ENCODE peak calls at places on chromosomes 16 and 17, in nine cellular contexts. One of them, this sample, is unnamed.

GRCh38 chr16:11560701-11561439 is 25.8 kb downstream of the LITAF start:
- DNase-seq in amniotic stem cell: no peak
- DNase-seq in RPMI7951: peak
- DNase-seq in H7: peak
- DNase-seq in activated CD4-positive, alpha-beta T cell treated with anti-CD3 and anti-CD28 coated beads for 24 hours: no peak
- DNase-seq in GM18507: no peak
- DNase-seq in posterior cingulate gyrus: peak
- DNase-seq in mucosa of descending colon: no peak
- DNase-seq in lower lobe of right lung: no peak
- DNase-seq in this sample: no peak

GRCh38 chr17:11296994-11297393 is 56.0 kb downstream of the SHISA6 start:
- DNase-seq in GM18507: no peak
- DNase-seq in H7: no peak
- DNase-seq in lower lobe of right lung: no peak
- DNase-seq in amniotic stem cell: no peak
- DNase-seq in activated CD4-positive, alpha-beta T cell treated with anti-CD3 and anti-CD28 coated beads for 24 hours: no peak
- DNase-seq in RPMI7951: no peak
- DNase-seq in mucosa of descending colon: no peak
- DNase-seq in posterior cingulate gyrus: no peak
- DNase-seq in this sample: no peak

GRCh38 chr17:57484826-57485565 is 228.7 kb downstream of the MSI2 start:
- DNase-seq in GM18507: no peak
- DNase-seq in amniotic stem cell: no peak
- DNase-seq in activated CD4-positive, alpha-beta T cell treated with anti-CD3 and anti-CD28 coated beads for 24 hours: no peak
- DNase-seq in RPMI7951: no peak
- DNase-seq in mucosa of descending colon: no peak
- DNase-seq in lower lobe of right lung: no peak
- DNase-seq in H7: no peak
- DNase-seq in posterior cingulate gyrus: peak
- DNase-seq in this sample: no peak

GRCh38 chr17:68060336-68060735 is 24.8 kb downstream of the KPNA2 start:
- DNase-seq in mucosa of descending colon: no peak
- DNase-seq in amniotic stem cell: no peak
- DNase-seq in posterior cingulate gyrus: no peak
- DNase-seq in GM18507: no peak
- DNase-seq in activated CD4-positive, alpha-beta T cell treated with anti-CD3 and anti-CD28 coated beads for 24 hours: no peak
- DNase-seq in RPMI7951: no peak
- DNase-seq in lower lobe of right lung: no peak
- DNase-seq in H7: no peak
- DNase-seq in this sample: no peak

GRCh38 chr17:64357191-64357981 is 33.3 kb downstream of the PECAM1 start:
- DNase-seq in lower lobe of right lung: no peak
- DNase-seq in amniotic stem cell: peak
- DNase-seq in activated CD4-positive, alpha-beta T cell treated with anti-CD3 and anti-CD28 coated beads for 24 hours: no peak
- DNase-seq in RPMI7951: peak
- DNase-seq in GM18507: no peak
- DNase-seq in posterior cingulate gyrus: peak
- DNase-seq in H7: peak
- DNase-seq in mucosa of descending colon: no peak
- DNase-seq in this sample: peak

GRCh38 chr17:6343736-6344135 is 91.2 kb downstream of the AIPL1 start:
- DNase-seq in lower lobe of right lung: no peak
- DNase-seq in posterior cingulate gyrus: no peak
- DNase-seq in mucosa of descending colon: no peak
- DNase-seq in activated CD4-positive, alpha-beta T cell treated with anti-CD3 and anti-CD28 coated beads for 24 hours: no peak
- DNase-seq in RPMI7951: no peak
- DNase-seq in amniotic stem cell: no peak
- DNase-seq in GM18507: no peak
- DNase-seq in H7: no peak
- DNase-seq in this sample: no peak

GRCh38 chr16:898216-898615 is 72.6 kb downstream of the LMF1 start:
- DNase-seq in activated CD4-positive, alpha-beta T cell treated with anti-CD3 and anti-CD28 coated beads for 24 hours: no peak
- DNase-seq in H7: no peak
- DNase-seq in mucosa of descending colon: no peak
- DNase-seq in posterior cingulate gyrus: no peak
- DNase-seq in GM18507: no peak
- DNase-seq in RPMI7951: no peak
- DNase-seq in lower lobe of right lung: no peak
- DNase-seq in amniotic stem cell: no peak
- DNase-seq in this sample: no peak

GRCh38 chr17:31740611-31741082 is 118.4 kb downstream of the COPRS start:
- DNase-seq in H7: no peak
- DNase-seq in RPMI7951: peak
- DNase-seq in lower lobe of right lung: no peak
- DNase-seq in posterior cingulate gyrus: no peak
- DNase-seq in GM18507: no peak
- DNase-seq in amniotic stem cell: peak
- DNase-seq in mucosa of descending colon: no peak
- DNase-seq in activated CD4-positive, alpha-beta T cell treated with anti-CD3 and anti-CD28 coated beads for 24 hours: no peak
- DNase-seq in this sample: peak

GRCh38 chr16:85542548-85542927 is 70.6 kb upstream of the GSE1 start:
- DNase-seq in posterior cingulate gyrus: no peak
- DNase-seq in mucosa of descending colon: no peak
- DNase-seq in RPMI7951: no peak
- DNase-seq in amniotic stem cell: no peak
- DNase-seq in lower lobe of right lung: no peak
- DNase-seq in H7: no peak
- DNase-seq in GM18507: no peak
- DNase-seq in activated CD4-positive, alpha-beta T cell treated with anti-CD3 and anti-CD28 coated beads for 24 hours: no peak
- DNase-seq in this sample: no peak

GRCh38 chr16:50535506-50536257 is 12.5 kb upstream of the NKD1 start:
- DNase-seq in RPMI7951: no peak
- DNase-seq in H7: peak
- DNase-seq in amniotic stem cell: no peak
- DNase-seq in mucosa of descending colon: no peak
- DNase-seq in GM18507: no peak
- DNase-seq in activated CD4-positive, alpha-beta T cell treated with anti-CD3 and anti-CD28 coated beads for 24 hours: no peak
- DNase-seq in posterior cingulate gyrus: no peak
- DNase-seq in lower lobe of right lung: no peak
- DNase-seq in this sample: no peak

GRCh38 chr16:17194190-17194780 is 276.5 kb downstream of the XYLT1 start:
- DNase-seq in RPMI7951: no peak
- DNase-seq in activated CD4-positive, alpha-beta T cell treated with anti-CD3 and anti-CD28 coated beads for 24 hours: peak
- DNase-seq in H7: peak
- DNase-seq in GM18507: peak
- DNase-seq in lower lobe of right lung: peak
- DNase-seq in amniotic stem cell: no peak
- DNase-seq in posterior cingulate gyrus: peak
- DNase-seq in mucosa of descending colon: peak
- DNase-seq in this sample: peak

GRCh38 chr17:1487939-1488825 is 4.3 kb downstream of the MYO1C start:
- DNase-seq in lower lobe of right lung: peak
- DNase-seq in posterior cingulate gyrus: peak
- DNase-seq in amniotic stem cell: peak
- DNase-seq in RPMI7951: peak
- DNase-seq in mucosa of descending colon: peak
- DNase-seq in H7: peak
- DNase-seq in activated CD4-positive, alpha-beta T cell treated with anti-CD3 and anti-CD28 coated beads for 24 hours: no peak
- DNase-seq in GM18507: no peak
- DNase-seq in this sample: peak

GRCh38 chr16:78916928-78917545 is 683.5 kb downstream of the MAF start:
- DNase-seq in mucosa of descending colon: no peak
- DNase-seq in lower lobe of right lung: no peak
- DNase-seq in RPMI7951: no peak
- DNase-seq in GM18507: no peak
- DNase-seq in posterior cingulate gyrus: no peak
- DNase-seq in amniotic stem cell: no peak
- DNase-seq in activated CD4-positive, alpha-beta T cell treated with anti-CD3 and anti-CD28 coated beads for 24 hours: no peak
- DNase-seq in H7: no peak
- DNase-seq in this sample: no peak

GRCh38 chr16:86381491-86381890 is 128.8 kb upstream of the FOXF1 start:
- DNase-seq in lower lobe of right lung: no peak
- DNase-seq in RPMI7951: peak
- DNase-seq in activated CD4-positive, alpha-beta T cell treated with anti-CD3 and anti-CD28 coated beads for 24 hours: no peak
- DNase-seq in amniotic stem cell: no peak
- DNase-seq in H7: no peak
- DNase-seq in GM18507: no peak
- DNase-seq in posterior cingulate gyrus: peak
- DNase-seq in mucosa of descending colon: no peak
- DNase-seq in this sample: no peak

GRCh38 chr16:70691223-70692129 is 5.6 kb upstream of the MTSS2 start:
- DNase-seq in GM18507: no peak
- DNase-seq in RPMI7951: peak
- DNase-seq in posterior cingulate gyrus: peak
- DNase-seq in mucosa of descending colon: peak
- DNase-seq in activated CD4-positive, alpha-beta T cell treated with anti-CD3 and anti-CD28 coated beads for 24 hours: no peak
- DNase-seq in H7: no peak
- DNase-seq in amniotic stem cell: peak
- DNase-seq in lower lobe of right lung: peak
- DNase-seq in this sample: peak

GRCh38 chr16:989354-989814 is 7.8 kb downstream of the SOX8 start:
- DNase-seq in H7: no peak
- DNase-seq in activated CD4-positive, alpha-beta T cell treated with anti-CD3 and anti-CD28 coated beads for 24 hours: no peak
- DNase-seq in mucosa of descending colon: no peak
- DNase-seq in RPMI7951: no peak
- DNase-seq in lower lobe of right lung: no peak
- DNase-seq in amniotic stem cell: no peak
- DNase-seq in posterior cingulate gyrus: no peak
- DNase-seq in GM18507: no peak
- DNase-seq in this sample: no peak

GRCh38 chr16:87160752-87161337 is 156.3 kb downstream of the C16orf95 start:
- DNase-seq in H7: no peak
- DNase-seq in GM18507: no peak
- DNase-seq in RPMI7951: peak
- DNase-seq in lower lobe of right lung: no peak
- DNase-seq in posterior cingulate gyrus: peak
- DNase-seq in amniotic stem cell: no peak
- DNase-seq in mucosa of descending colon: no peak
- DNase-seq in activated CD4-positive, alpha-beta T cell treated with anti-CD3 and anti-CD28 coated beads for 24 hours: no peak
- DNase-seq in this sample: no peak

GRCh38 chr16:799948-800833 is at the start of gene GNG13:
- DNase-seq in GM18507: no peak
- DNase-seq in posterior cingulate gyrus: no peak
- DNase-seq in H7: peak
- DNase-seq in amniotic stem cell: no peak
- DNase-seq in RPMI7951: no peak
- DNase-seq in lower lobe of right lung: no peak
- DNase-seq in activated CD4-positive, alpha-beta T cell treated with anti-CD3 and anti-CD28 coated beads for 24 hours: no peak
- DNase-seq in mucosa of descending colon: no peak
- DNase-seq in this sample: no peak

GRCh38 chr16:57145046-57145963 is 40.5 kb downstream of the PSME3IP1 start:
- DNase-seq in GM18507: no peak
- DNase-seq in H7: peak
- DNase-seq in lower lobe of right lung: no peak
- DNase-seq in mucosa of descending colon: no peak
- DNase-seq in activated CD4-positive, alpha-beta T cell treated with anti-CD3 and anti-CD28 coated beads for 24 hours: no peak
- DNase-seq in posterior cingulate gyrus: peak
- DNase-seq in RPMI7951: no peak
- DNase-seq in amniotic stem cell: no peak
- DNase-seq in this sample: no peak

GRCh38 chr17:66676421-66676820 is 158.5 kb upstream of the CACNG5 start:
- DNase-seq in lower lobe of right lung: peak
- DNase-seq in posterior cingulate gyrus: no peak
- DNase-seq in H7: no peak
- DNase-seq in activated CD4-positive, alpha-beta T cell treated with anti-CD3 and anti-CD28 coated beads for 24 hours: no peak
- DNase-seq in RPMI7951: no peak
- DNase-seq in mucosa of descending colon: peak
- DNase-seq in GM18507: no peak
- DNase-seq in amniotic stem cell: no peak
- DNase-seq in this sample: no peak

GRCh38 chr17:41784207-41784744 is 2.2 kb downstream of the JUP start:
- DNase-seq in GM18507: no peak
- DNase-seq in amniotic stem cell: no peak
- DNase-seq in posterior cingulate gyrus: no peak
- DNase-seq in H7: peak
- DNase-seq in lower lobe of right lung: no peak
- DNase-seq in mucosa of descending colon: no peak
- DNase-seq in RPMI7951: peak
- DNase-seq in activated CD4-positive, alpha-beta T cell treated with anti-CD3 and anti-CD28 coated beads for 24 hours: no peak
- DNase-seq in this sample: no peak

GRCh38 chr17:78365561-78366108 is 5.8 kb upstream of the SOCS3 start:
- DNase-seq in activated CD4-positive, alpha-beta T cell treated with anti-CD3 and anti-CD28 coated beads for 24 hours: no peak
- DNase-seq in RPMI7951: peak
- DNase-seq in posterior cingulate gyrus: peak
- DNase-seq in H7: peak
- DNase-seq in amniotic stem cell: no peak
- DNase-seq in lower lobe of right lung: no peak
- DNase-seq in GM18507: no peak
- DNase-seq in mucosa of descending colon: no peak
- DNase-seq in this sample: no peak

GRCh38 chr17:37479025-37479424 is 10.7 kb upstream of the DUSP14 start:
- DNase-seq in activated CD4-positive, alpha-beta T cell treated with anti-CD3 and anti-CD28 coated beads for 24 hours: no peak
- DNase-seq in mucosa of descending colon: no peak
- DNase-seq in lower lobe of right lung: no peak
- DNase-seq in RPMI7951: no peak
- DNase-seq in H7: no peak
- DNase-seq in GM18507: no peak
- DNase-seq in posterior cingulate gyrus: no peak
- DNase-seq in amniotic stem cell: no peak
- DNase-seq in this sample: no peak

GRCh38 chr17:40598928-40599627 is 33.8 kb upstream of the CCR7 start:
- DNase-seq in lower lobe of right lung: no peak
- DNase-seq in GM18507: peak
- DNase-seq in mucosa of descending colon: no peak
- DNase-seq in posterior cingulate gyrus: no peak
- DNase-seq in activated CD4-positive, alpha-beta T cell treated with anti-CD3 and anti-CD28 coated beads for 24 hours: peak
- DNase-seq in amniotic stem cell: no peak
- DNase-seq in H7: no peak
- DNase-seq in RPMI7951: no peak
- DNase-seq in this sample: peak

GRCh38 chr16:55470533-55471371 is 8.2 kb upstream of the MMP2 start:
- DNase-seq in H7: no peak
- DNase-seq in lower lobe of right lung: no peak
- DNase-seq in activated CD4-positive, alpha-beta T cell treated with anti-CD3 and anti-CD28 coated beads for 24 hours: no peak
- DNase-seq in RPMI7951: peak
- DNase-seq in posterior cingulate gyrus: no peak
- DNase-seq in GM18507: no peak
- DNase-seq in mucosa of descending colon: no peak
- DNase-seq in amniotic stem cell: no peak
- DNase-seq in this sample: no peak

GRCh38 chr16:14436410-14436955 is 193.6 kb downstream of the PARN start:
- DNase-seq in RPMI7951: peak
- DNase-seq in H7: no peak
- DNase-seq in mucosa of descending colon: no peak
- DNase-seq in amniotic stem cell: no peak
- DNase-seq in posterior cingulate gyrus: no peak
- DNase-seq in GM18507: no peak
- DNase-seq in lower lobe of right lung: no peak
- DNase-seq in activated CD4-positive, alpha-beta T cell treated with anti-CD3 and anti-CD28 coated beads for 24 hours: no peak
- DNase-seq in this sample: no peak

GRCh38 chr16:30609002-30609927 is 924 bp downstream of the ZNF689 start:
- DNase-seq in posterior cingulate gyrus: peak
- DNase-seq in GM18507: peak
- DNase-seq in H7: peak
- DNase-seq in RPMI7951: peak
- DNase-seq in activated CD4-positive, alpha-beta T cell treated with anti-CD3 and anti-CD28 coated beads for 24 hours: peak
- DNase-seq in amniotic stem cell: no peak
- DNase-seq in mucosa of descending colon: peak
- DNase-seq in lower lobe of right lung: peak
- DNase-seq in this sample: peak

GRCh38 chr17:48491527-48492273 is 39.1 kb downstream of the HOXB1 start:
- DNase-seq in lower lobe of right lung: no peak
- DNase-seq in H7: no peak
- DNase-seq in posterior cingulate gyrus: no peak
- DNase-seq in mucosa of descending colon: no peak
- DNase-seq in activated CD4-positive, alpha-beta T cell treated with anti-CD3 and anti-CD28 coated beads for 24 hours: no peak
- DNase-seq in GM18507: no peak
- DNase-seq in amniotic stem cell: no peak
- DNase-seq in RPMI7951: peak
- DNase-seq in this sample: no peak

GRCh38 chr16:89319883-89320716 is 102.6 kb downstream of the ZNF778 start:
- DNase-seq in GM18507: no peak
- DNase-seq in activated CD4-positive, alpha-beta T cell treated with anti-CD3 and anti-CD28 coated beads for 24 hours: peak
- DNase-seq in H7: no peak
- DNase-seq in RPMI7951: peak
- DNase-seq in mucosa of descending colon: peak
- DNase-seq in posterior cingulate gyrus: peak
- DNase-seq in lower lobe of right lung: peak
- DNase-seq in amniotic stem cell: peak
- DNase-seq in this sample: peak

GRCh38 chr17:17186551-17187505 is 19.3 kb downstream of the PLD6 start:
- DNase-seq in amniotic stem cell: no peak
- DNase-seq in mucosa of descending colon: no peak
- DNase-seq in activated CD4-positive, alpha-beta T cell treated with anti-CD3 and anti-CD28 coated beads for 24 hours: no peak
- DNase-seq in lower lobe of right lung: no peak
- DNase-seq in RPMI7951: peak
- DNase-seq in GM18507: no peak
- DNase-seq in H7: no peak
- DNase-seq in posterior cingulate gyrus: peak
- DNase-seq in this sample: no peak

GRCh38 chr17:29664743-29665479 is 42.2 kb upstream of the CORO6 start:
- DNase-seq in GM18507: no peak
- DNase-seq in posterior cingulate gyrus: no peak
- DNase-seq in H7: no peak
- DNase-seq in mucosa of descending colon: no peak
- DNase-seq in activated CD4-positive, alpha-beta T cell treated with anti-CD3 and anti-CD28 coated beads for 24 hours: no peak
- DNase-seq in lower lobe of right lung: no peak
- DNase-seq in RPMI7951: peak
- DNase-seq in amniotic stem cell: no peak
- DNase-seq in this sample: no peak